ENCODE peak calls at places on chromosomes 3 and 15, in five cellular contexts. R, T, F, A and P are unnamed samples.

GRCh38 chr15:41989573-41990242 is 17.4 kb upstream of the EHD4 start:
- DNase-seq in R (peak; percentile 68), T (peak; percentile 74), F (peak; percentile 77), A (peak; percentile 83), P (peak; percentile 89)

GRCh38 chr15:89003865-89004725 is 84.2 kb upstream of the ABHD2 start:
- DNase-seq in R (no peak), T (no peak), F (peak; percentile 35), A (no peak), P (no peak)

GRCh38 chr3:42674151-42674550 is 11.2 kb upstream of the KLHL40 start:
- DNase-seq in R (no peak), T (no peak), F (no peak), A (no peak), P (no peak)

GRCh38 chr3:114545196-114545595 is 251.4 kb downstream of the TIGIT start:
- DNase-seq in R (no peak), T (no peak), F (no peak), A (no peak), P (no peak)

GRCh38 chr3:41682996-41683395 is 278.9 kb downstream of the ULK4 start:
- DNase-seq in R (no peak), T (no peak), F (no peak), A (no peak), P (no peak)

GRCh38 chr3:123258811-123259420 is 57.2 kb downstream of the SEC22A start:
- DNase-seq in R (no peak), T (peak; percentile 69), F (no peak), A (peak; percentile 24), P (no peak)

GRCh38 chr3:119669906-119670570 is 7.2 kb downstream of the COX17 start:
- DNase-seq in R (no peak), T (peak; percentile 52), F (no peak), A (no peak), P (no peak)

GRCh38 chr3:159244927-159245326 is 443.1 kb downstream of the MFSD1 start:
- DNase-seq in R (no peak), T (no peak), F (no peak), A (no peak), P (no peak)

GRCh38 chr15:79769081-79769481 is 127.7 kb downstream of the MTHFS start:
- DNase-seq in R (no peak), T (no peak), F (no peak), A (no peak), P (no peak)

GRCh38 chr3:133093366-133093765 is 55.2 kb downstream of the TMEM108 start:
- DNase-seq in R (no peak), T (no peak), F (no peak), A (no peak), P (no peak)

GRCh38 chr3:160448845-160449659 is 534 bp downstream of the TRIM59 start:
- DNase-seq in R (peak; percentile 6), T (no peak), F (no peak), A (peak; percentile 23), P (no peak)

GRCh38 chr3:18425641-18426403 is 683 bp upstream of the SATB1 start:
- DNase-seq in R (peak; percentile 54), T (no peak), F (peak; percentile 45), A (peak; percentile 82), P (peak; percentile 67)

GRCh38 chr3:12339701-12340480 is 51.0 kb downstream of the PPARG start:
- DNase-seq in R (no peak), T (no peak), F (no peak), A (no peak), P (no peak)